ENCODE peak calls at places on chromosome 14, in eight cellular contexts. C is cardiac muscle cell, H is H7, L is NCI-H1417 treated with DMSO at 0.1 percent for 48 hours, Y is A549, T is Caki2, W is ascending aorta, J is fibroblast of the aortic adventitia. K is an unnamed sample.

GRCh38 chr14:84401631-84402030 is 1128.3 kb upstream of the FLRT2 start:
- DNase-seq in C (peak), H (no peak), L (no peak), Y (no peak), T (no peak), W (no peak), J (no peak), K (peak)

GRCh38 chr14:93148979-93149378 is 33.3 kb upstream of the ITPK1 start:
- DNase-seq in C (no peak), H (peak), L (no peak), Y (no peak), T (no peak), W (no peak), J (no peak), K (no peak)

GRCh38 chr14:46574236-46574970 is 77.2 kb downstream of the RPL10L start:
- DNase-seq in C (peak), H (no peak), L (no peak), Y (no peak), T (no peak), W (no peak), J (no peak), K (no peak)

GRCh38 chr14:99576761-99577705 is 27.0 kb downstream of the CCDC85C start:
- DNase-seq in C (no peak), H (no peak), L (no peak), Y (no peak), T (no peak), W (no peak), J (no peak), K (no peak)

GRCh38 chr14:59464651-59465569 is at the start of gene GPR135:
- DNase-seq in C (peak), H (peak), L (no peak), Y (no peak), T (no peak), W (no peak), J (peak), K (peak)

GRCh38 chr14:67820428-67820881 is 876 bp downstream of the RAD51B start:
- DNase-seq in C (peak), H (no peak), L (no peak), Y (peak), T (peak), W (no peak), J (peak), K (peak)

GRCh38 chr14:101243587-101244338 is 317.5 kb upstream of the DIO3 start:
- DNase-seq in C (no peak), H (peak), L (no peak), Y (no peak), T (no peak), W (no peak), J (no peak), K (no peak)

GRCh38 chr14:91284146-91284790 is 39.8 kb upstream of the GPR68 start:
- DNase-seq in C (peak), H (no peak), L (no peak), Y (no peak), T (no peak), W (no peak), J (peak), K (peak)

GRCh38 chr14:51370758-51371386 is 130.8 kb downstream of the TMX1 start:
- DNase-seq in C (peak), H (no peak), L (no peak), Y (no peak), T (no peak), W (no peak), J (peak), K (peak)

GRCh38 chr14:32934891-32935633 is 3.6 kb upstream of the NPAS3 start:
- DNase-seq in C (no peak), H (peak), L (no peak), Y (no peak), T (peak), W (no peak), J (no peak), K (no peak)

GRCh38 chr14:43988989-43989388 is 518.1 kb downstream of the FSCB start:
- DNase-seq in C (no peak), H (no peak), L (no peak), Y (no peak), T (no peak), W (no peak), J (no peak), K (no peak)

GRCh38 chr14:33569844-33570716 is 380.8 kb downstream of the EGLN3 start:
- DNase-seq in C (peak), H (no peak), L (no peak), Y (no peak), T (peak), W (no peak), J (peak), K (peak)